ENCODE peak calls at places on chromosome 9, in four cellular contexts. T is IMR-90, L is H1, V is mesendoderm. N is an unnamed sample.

GRCh38 chr9:99090366-99091130 is 14.4 kb upstream of the TGFBR1 start:
- DNase-seq in V (no peak), T (no peak), L (no peak), N (no peak)

GRCh38 chr9:7974335-7975005 is 174.9 kb upstream of the DMAC1 start:
- DNase-seq in V (no peak), T (no peak), L (no peak), N (no peak)

GRCh38 chr9:37958154-37958553 is 54.2 kb upstream of the SLC25A51 start:
- DNase-seq in L (no peak), V (no peak), T (no peak), N (no peak)

GRCh38 chr9:97689401-97689800 is 7.7 kb downstream of the XPA start:
- DNase-seq in L (no peak), T (peak; percentile 17), V (no peak), N (no peak)

GRCh38 chr9:95778957-95779356 is 96.5 kb upstream of the ERCC6L2 start:
- DNase-seq in V (no peak), L (peak; percentile 35), T (peak; percentile 93), N (no peak)

GRCh38 chr9:2158111-2158610 is 143.0 kb downstream of the SMARCA2 start:
- DNase-seq in V (peak; percentile 57), T (peak; percentile 67), L (no peak), N (peak; percentile 47)

GRCh38 chr9:16147726-16148125 is 594.9 kb downstream of the CCDC171 start:
- DNase-seq in T (no peak), L (no peak), V (no peak), N (no peak)

GRCh38 chr9:77016111-77016525 is 3.3 kb upstream of the FOXB2 start:
- DNase-seq in V (peak; percentile 51), T (no peak), L (peak; percentile 74), N (peak; percentile 66)

GRCh38 chr9:136886610-136887597 is 588 bp downstream of the TRAF2 start:
- DNase-seq in L (peak; percentile 70), T (peak; percentile 16), V (peak; percentile 64), N (no peak)

GRCh38 chr9:84397822-84398221 is 57.3 kb upstream of the SLC28A3 start:
- DNase-seq in V (peak; percentile 40), T (peak; percentile 62), L (no peak), N (no peak)

DNA sequence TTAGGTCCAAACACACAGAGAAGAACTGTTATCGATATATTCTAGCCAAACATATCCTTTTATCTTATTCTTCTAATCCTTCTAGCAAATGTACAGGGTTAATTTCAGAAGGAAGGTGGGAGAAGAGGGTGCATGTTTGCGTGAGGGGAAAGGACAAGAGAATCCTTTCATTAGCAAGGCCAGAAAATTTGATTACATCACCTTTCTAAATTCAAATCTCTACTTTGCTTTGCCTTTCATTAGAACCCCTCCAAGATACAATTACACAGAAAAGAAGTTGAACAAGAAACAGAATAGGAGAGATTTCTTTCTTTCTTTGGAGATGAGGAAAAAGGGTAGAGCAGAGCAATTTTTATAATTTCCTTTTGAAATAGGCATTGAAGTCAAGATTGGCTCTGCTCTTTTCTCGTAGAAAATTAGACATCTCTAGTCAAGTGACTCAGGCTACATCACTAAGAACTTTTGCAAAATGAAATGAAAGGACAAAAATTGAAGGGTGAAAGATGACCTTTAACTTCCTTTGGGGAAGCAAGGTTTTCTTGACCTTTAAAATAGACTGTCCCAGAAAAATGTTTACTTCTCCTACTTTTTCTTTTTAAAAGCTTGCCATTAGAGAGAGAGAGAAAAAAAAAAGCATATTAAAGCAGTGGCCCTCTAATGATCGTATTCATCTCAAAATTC is 81.2 kb downstream of the TTLL11 start:
- DNase-seq in V (no peak), T (no peak), L (no peak), N (no peak)
- H4K5ac ChIP-seq in V (no peak overlapping the region), T (no peak overlapping the region), L (no peak overlapping the region), N (no peak overlapping the region)

GRCh38 chr9:74138182-74138581 is 359.0 kb upstream of the RORB start:
- DNase-seq in V (no peak), L (no peak), T (no peak), N (no peak)

GRCh38 chr9:74133921-74134320 is 363.2 kb upstream of the RORB start:
- DNase-seq in V (no peak), L (no peak), T (no peak), N (no peak)

GRCh38 chr9:74132986-74133385 is 364.1 kb upstream of the RORB start:
- DNase-seq in V (peak; percentile 52), L (peak; percentile 54), T (no peak), N (peak; percentile 55)
- H4K5ac ChIP-seq in V (no peak overlapping the region), L (no peak overlapping the region), T (no peak overlapping the region), N (no peak overlapping the region)

GRCh38 chr9:93815677-93816076 is 139.5 kb downstream of the BARX1 start:
- DNase-seq in L (no peak), T (no peak), V (no peak), N (no peak)
- H4K5ac ChIP-seq in L (no peak overlapping the region), T (no peak overlapping the region), V (no peak overlapping the region), N (no peak overlapping the region)

DNA sequence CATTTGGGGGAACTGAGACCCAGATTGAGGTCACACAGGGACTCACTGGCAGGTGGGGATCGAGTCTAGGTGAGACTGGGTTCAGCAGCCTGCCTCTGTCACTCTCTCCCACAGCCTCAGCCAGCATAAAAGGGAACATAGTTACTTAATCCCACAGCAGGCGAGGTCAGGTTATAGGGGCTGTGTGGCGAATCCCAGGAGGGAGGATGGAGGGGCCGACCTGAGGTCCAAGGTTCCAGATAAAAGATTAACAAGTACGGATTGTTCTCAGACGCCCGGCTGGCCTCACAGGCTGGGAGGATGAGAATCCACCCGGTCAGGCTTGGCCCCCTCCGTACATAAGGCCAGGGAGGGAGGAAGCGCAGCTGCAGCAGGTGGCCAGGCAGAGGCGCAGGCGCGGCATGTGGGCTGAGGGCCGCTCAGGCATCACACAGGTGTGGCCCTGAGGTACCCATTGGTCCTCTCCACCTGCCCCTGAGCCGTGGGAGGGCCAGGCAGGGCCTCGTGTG is 3.3 kb downstream of the SUSD3 start:
- DNase-seq in V (no peak), T (no peak), L (peak; percentile 59), N (peak; percentile 65)
- H4K5ac ChIP-seq in V (no peak overlapping the region), T (no peak overlapping the region), L (no peak overlapping the region), N (no peak overlapping the region)

GRCh38 chr9:87093777-87094176 is 146.5 kb upstream of the GAS1 start:
- DNase-seq in V (no peak), T (no peak), L (no peak), N (no peak)

GRCh38 chr9:87099383-87099782 is 152.1 kb upstream of the GAS1 start:
- DNase-seq in L (no peak), T (no peak), V (no peak), N (no peak)

GRCh38 chr9:87100001-87100400 is 152.7 kb upstream of the GAS1 start:
- DNase-seq in T (no peak), L (no peak), V (no peak), N (no peak)

GRCh38 chr9:87097238-87097637 is 149.9 kb upstream of the GAS1 start:
- DNase-seq in L (no peak), T (no peak), V (no peak), N (no peak)

GRCh38 chr9:87095961-87096360 is 148.7 kb upstream of the GAS1 start:
- DNase-seq in T (no peak), L (no peak), V (no peak), N (no peak)
- H4K5ac ChIP-seq in T (no peak overlapping the region), L (no peak overlapping the region), V (no peak overlapping the region), N (no peak overlapping the region)

DNA sequence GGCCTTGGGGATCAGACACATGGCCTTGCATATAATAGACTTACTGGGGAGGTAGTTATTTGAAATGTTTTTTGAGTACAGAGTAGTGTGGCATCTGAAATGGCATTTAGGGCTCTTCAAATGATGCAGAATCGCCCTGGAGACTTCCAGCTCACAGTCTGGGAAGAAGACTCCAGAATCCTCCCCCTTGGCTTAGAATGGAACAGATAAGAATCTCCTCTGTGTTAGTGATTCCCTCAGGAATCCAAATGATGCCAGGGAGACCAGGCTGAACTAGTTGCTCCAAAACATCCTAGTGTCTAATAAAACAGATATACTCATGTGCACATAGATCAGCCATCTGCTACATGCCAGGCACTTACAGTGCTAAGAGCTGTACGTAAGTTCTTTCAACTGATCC is 38.6 kb upstream of the SMC5 start:
- DNase-seq in L (no peak), V (no peak), T (no peak), N (no peak)
- H4K5ac ChIP-seq in L (no peak overlapping the region), V (no peak overlapping the region), T (no peak overlapping the region), N (no peak overlapping the region)

GRCh38 chr9:26459959-26460358 is 432.6 kb downstream of the CAAP1 start:
- DNase-seq in L (no peak), V (no peak), T (no peak), N (no peak)

GRCh38 chr9:26463841-26464240 is 428.8 kb downstream of the CAAP1 start:
- DNase-seq in V (no peak), L (no peak), T (no peak), N (no peak)

GRCh38 chr9:26460624-26461023 is 432.0 kb downstream of the CAAP1 start:
- DNase-seq in L (no peak), T (no peak), V (no peak), N (no peak)

GRCh38 chr9:26462213-26462612 is 430.4 kb downstream of the CAAP1 start:
- DNase-seq in T (no peak), V (peak; percentile 60), L (no peak), N (no peak)

DNA sequence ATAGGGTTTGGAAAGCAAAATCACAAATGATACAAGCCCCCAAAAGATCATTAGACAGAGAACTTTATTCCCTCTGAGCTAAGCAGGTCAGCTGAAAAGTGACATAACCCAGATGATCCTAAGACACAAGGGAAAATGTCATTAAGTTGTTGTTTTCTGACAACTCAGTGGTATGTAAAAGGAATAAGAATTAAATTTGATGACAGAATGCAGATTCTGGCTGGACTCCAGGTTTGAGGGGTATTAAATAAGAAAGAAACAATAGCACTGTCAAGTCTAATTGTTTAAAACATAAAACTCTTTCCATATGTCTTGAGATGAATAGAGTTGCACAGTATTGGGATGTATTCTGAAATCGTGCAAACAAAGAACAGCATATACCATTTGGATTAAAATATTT is 429.9 kb downstream of the CAAP1 start:
- DNase-seq in V (no peak), T (no peak), L (no peak), N (no peak)
- H4K5ac ChIP-seq in V (no peak overlapping the region), T (no peak overlapping the region), L (no peak overlapping the region), N (no peak overlapping the region)

DNA sequence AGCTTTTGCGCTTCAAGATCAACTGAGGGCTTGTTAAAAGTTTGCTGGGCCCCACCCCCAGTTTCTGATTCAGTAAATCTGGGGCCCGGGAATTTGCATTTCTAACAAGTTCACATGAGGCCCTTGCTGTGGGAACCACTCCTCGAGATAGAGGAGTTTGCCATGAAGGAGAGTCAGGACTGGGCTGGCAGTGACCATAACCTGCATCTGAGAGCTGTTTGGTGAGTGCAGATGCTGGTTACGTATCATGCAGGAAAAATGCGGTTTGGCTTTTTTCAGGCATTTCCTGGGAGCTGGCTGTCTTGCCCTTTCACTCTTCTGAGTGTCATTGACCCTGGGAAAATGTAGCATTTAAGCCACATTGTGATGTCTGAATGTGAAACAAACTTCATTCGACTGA is 9.4 kb upstream of the ANGPTL2 start:
- DNase-seq in V (peak; percentile 53), T (peak; percentile 80), L (no peak), N (peak; percentile 19)
- H4K5ac ChIP-seq in V (no peak overlapping the region), T (peak overlapping the region; percentile 77), L (no peak overlapping the region), N (no peak overlapping the region)

N was measured in H9.